ENCODE peak calls at places on chromosome 21, in nine cellular contexts. One of them, this sample, is unnamed.
A peak's percentile ranks its signal among the peaks of the same experiment; 100 is the strongest.

GRCh38 chr21:30628109-30628508 is 6.9 kb upstream of the KRTAP20-2 start:
- DNase-seq in CD8-positive, alpha-beta memory T cell: no peak
- DNase-seq in progenitor cell of endocrine pancreas: no peak
- DNase-seq in HTR-8/SVneo: no peak
- DNase-seq in mesothelial cell of epicardium: no peak
- DNase-seq in posterior cingulate gyrus: no peak
- DNase-seq in iPS DF 19.7: no peak
- DNase-seq in stomach: no peak
- DNase-seq in GDM1: no peak
- DNase-seq in this sample: no peak

GRCh38 chr21:31862078-31862477 is 10.7 kb upstream of the HUNK start:
- DNase-seq in iPS DF 19.7: no peak
- DNase-seq in stomach: no peak
- DNase-seq in HTR-8/SVneo: no peak
- DNase-seq in posterior cingulate gyrus: no peak
- DNase-seq in mesothelial cell of epicardium: no peak
- DNase-seq in progenitor cell of endocrine pancreas: no peak
- DNase-seq in CD8-positive, alpha-beta memory T cell: no peak
- DNase-seq in GDM1: no peak
- DNase-seq in this sample: no peak

GRCh38 chr21:35352787-35353186 is 303.7 kb upstream of the RUNX1 start:
- DNase-seq in CD8-positive, alpha-beta memory T cell: no peak
- DNase-seq in iPS DF 19.7: no peak
- DNase-seq in GDM1: no peak
- DNase-seq in stomach: no peak
- DNase-seq in progenitor cell of endocrine pancreas: no peak
- DNase-seq in posterior cingulate gyrus: no peak
- DNase-seq in mesothelial cell of epicardium: no peak
- DNase-seq in HTR-8/SVneo: no peak
- DNase-seq in this sample: no peak

GRCh38 chr21:28827422-28827821 is 165.3 kb downstream of the LTN1 start:
- DNase-seq in progenitor cell of endocrine pancreas: no peak
- DNase-seq in posterior cingulate gyrus: no peak
- DNase-seq in HTR-8/SVneo: no peak
- DNase-seq in iPS DF 19.7: no peak
- DNase-seq in GDM1: no peak
- DNase-seq in CD8-positive, alpha-beta memory T cell: no peak
- DNase-seq in mesothelial cell of epicardium: no peak
- DNase-seq in stomach: no peak
- DNase-seq in this sample: no peak

GRCh38 chr21:35995522-35996088 is 64.7 kb downstream of the SETD4 start:
- DNase-seq in mesothelial cell of epicardium: no peak
- DNase-seq in CD8-positive, alpha-beta memory T cell: no peak
- DNase-seq in stomach: no peak
- DNase-seq in HTR-8/SVneo: no peak
- DNase-seq in GDM1: no peak
- DNase-seq in progenitor cell of endocrine pancreas: no peak
- DNase-seq in iPS DF 19.7: no peak
- DNase-seq in posterior cingulate gyrus: no peak
- DNase-seq in this sample: no peak

GRCh38 chr21:45554477-45555175 is 12.4 kb upstream of the SLC19A1 start:
- DNase-seq in mesothelial cell of epicardium: peak; percentile 83
- DNase-seq in stomach: peak; percentile 86
- DNase-seq in progenitor cell of endocrine pancreas: peak; percentile 88
- DNase-seq in GDM1: peak; percentile 60
- DNase-seq in iPS DF 19.7: no peak
- DNase-seq in HTR-8/SVneo: peak; percentile 87
- DNase-seq in CD8-positive, alpha-beta memory T cell: peak; percentile 88
- DNase-seq in posterior cingulate gyrus: peak; percentile 94
- DNase-seq in this sample: peak; percentile 81

GRCh38 chr21:41559658-41560599 is 52.0 kb upstream of the TMPRSS2 start:
- DNase-seq in CD8-positive, alpha-beta memory T cell: no peak
- DNase-seq in iPS DF 19.7: no peak
- DNase-seq in progenitor cell of endocrine pancreas: no peak
- DNase-seq in HTR-8/SVneo: no peak
- DNase-seq in GDM1: no peak
- DNase-seq in posterior cingulate gyrus: no peak
- DNase-seq in stomach: peak; percentile 53
- DNase-seq in mesothelial cell of epicardium: no peak
- DNase-seq in this sample: no peak

GRCh38 chr21:45440736-45441350 is 35.9 kb downstream of the COL18A1 start:
- DNase-seq in mesothelial cell of epicardium: no peak
- DNase-seq in CD8-positive, alpha-beta memory T cell: peak; percentile 27
- DNase-seq in stomach: no peak
- DNase-seq in HTR-8/SVneo: no peak
- DNase-seq in GDM1: no peak
- DNase-seq in progenitor cell of endocrine pancreas: no peak
- DNase-seq in iPS DF 19.7: no peak
- DNase-seq in posterior cingulate gyrus: no peak
- DNase-seq in this sample: peak; percentile 54

GRCh38 chr21:26469789-26470188 is 103.3 kb downstream of the CYYR1 start:
- DNase-seq in progenitor cell of endocrine pancreas: no peak
- DNase-seq in HTR-8/SVneo: peak; percentile 28
- DNase-seq in mesothelial cell of epicardium: no peak
- DNase-seq in iPS DF 19.7: no peak
- DNase-seq in CD8-positive, alpha-beta memory T cell: no peak
- DNase-seq in GDM1: no peak
- DNase-seq in stomach: no peak
- DNase-seq in posterior cingulate gyrus: no peak
- DNase-seq in this sample: peak; percentile 15

GRCh38 chr21:35164380-35164779 is 115.3 kb upstream of the RUNX1 start:
- DNase-seq in stomach: no peak
- DNase-seq in mesothelial cell of epicardium: no peak
- DNase-seq in progenitor cell of endocrine pancreas: no peak
- DNase-seq in posterior cingulate gyrus: no peak
- DNase-seq in HTR-8/SVneo: no peak
- DNase-seq in iPS DF 19.7: no peak
- DNase-seq in GDM1: no peak
- DNase-seq in CD8-positive, alpha-beta memory T cell: no peak
- DNase-seq in this sample: no peak

GRCh38 chr21:43733529-43734071 is 14.7 kb downstream of the PDXK start:
- DNase-seq in mesothelial cell of epicardium: no peak
- DNase-seq in stomach: no peak
- DNase-seq in posterior cingulate gyrus: no peak
- DNase-seq in progenitor cell of endocrine pancreas: no peak
- DNase-seq in HTR-8/SVneo: no peak
- DNase-seq in CD8-positive, alpha-beta memory T cell: no peak
- DNase-seq in iPS DF 19.7: no peak
- DNase-seq in GDM1: no peak
- DNase-seq in this sample: peak; percentile 65

GRCh38 chr21:45523411-45524101 is 18.7 kb downstream of the SLC19A1 start:
- DNase-seq in mesothelial cell of epicardium: peak; percentile 15
- DNase-seq in iPS DF 19.7: no peak
- DNase-seq in HTR-8/SVneo: no peak
- DNase-seq in CD8-positive, alpha-beta memory T cell: peak; percentile 31
- DNase-seq in progenitor cell of endocrine pancreas: no peak
- DNase-seq in stomach: peak; percentile 24
- DNase-seq in GDM1: no peak
- DNase-seq in posterior cingulate gyrus: peak; percentile 6
- DNase-seq in this sample: peak; percentile 13